ENCODE peak calls at places on chromosome 4, in eight cellular contexts. X is mammary epithelial cell, Q is heart right ventricle, U is fibroblast of the aortic adventitia, D is esophagus muscularis mucosa, F is nephron progenitor cell, N is tibial nerve, A is MM.1S. W is an unnamed sample.
A peak's percentile ranks its signal among the peaks of the same experiment; 100 is the strongest.

GRCh38 chr4:2816401-2816954 is 23.6 kb downstream of the SH3BP2 start:
- DNase-seq in F (no peak), U (no peak), N (no peak), A (no peak), Q (no peak), D (no peak), X (no peak), W (no peak)

GRCh38 chr4:77305766-77306165 is 148.8 kb downstream of the CCNG2 start:
- DNase-seq in N (no peak), A (no peak), Q (no peak), D (no peak), U (no peak), X (no peak), F (no peak), W (no peak)

GRCh38 chr4:96295143-96295763 is 455.4 kb downstream of the PDHA2 start:
- DNase-seq in Q (no peak), N (no peak), D (no peak), U (no peak), F (no peak), X (no peak), A (no peak), W (no peak)

GRCh38 chr4:154545689-154546088 is 4.5 kb downstream of the PLRG1 start:
- DNase-seq in U (no peak), Q (no peak), D (no peak), N (no peak), X (no peak), F (no peak), A (no peak), W (no peak)

GRCh38 chr4:138751290-138751689 is 264.3 kb upstream of the NOCT start:
- DNase-seq in Q (no peak), X (no peak), A (no peak), N (no peak), F (no peak), D (no peak), U (peak; percentile 9), W (no peak)

GRCh38 chr4:187178084-187178483 is 454.4 kb upstream of the FAT1 start:
- DNase-seq in N (no peak), A (no peak), U (no peak), D (no peak), F (no peak), Q (no peak), X (no peak), W (no peak)

GRCh38 chr4:12286351-12286750 is 857.7 kb upstream of the HS3ST1 start:
- DNase-seq in F (no peak), A (no peak), N (no peak), X (no peak), Q (no peak), U (no peak), D (no peak), W (no peak)

GRCh38 chr4:118775405-118775804 is 60.5 kb downstream of the SEC24D start:
- DNase-seq in X (no peak), U (no peak), Q (no peak), A (no peak), F (no peak), N (no peak), D (no peak), W (no peak)

GRCh38 chr4:8818063-8818881 is 53.4 kb downstream of the HMX1 start:
- DNase-seq in Q (no peak), D (peak; percentile 75), X (no peak), F (no peak), N (no peak), U (no peak), A (no peak), W (no peak)

GRCh38 chr4:138911903-138912713 is 103.5 kb upstream of the NOCT start:
- DNase-seq in Q (peak; percentile 18), X (peak; percentile 14), N (no peak), D (no peak), F (no peak), A (no peak), U (no peak), W (no peak)

GRCh38 chr4:186946140-186946539 is 222.5 kb upstream of the FAT1 start:
- DNase-seq in F (no peak), Q (no peak), D (no peak), X (no peak), U (no peak), N (no peak), A (no peak), W (no peak)

GRCh38 chr4:184283659-184284335 is 66.1 kb upstream of the ENPP6 start:
- DNase-seq in U (no peak), D (peak; percentile 62), X (no peak), F (no peak), Q (no peak), N (peak; percentile 2), A (peak; percentile 58), W (no peak)

GRCh38 chr4:84159767-84160166 is 339.3 kb downstream of the NKX6-1 start:
- DNase-seq in U (no peak), F (peak; percentile 44), X (no peak), A (no peak), D (no peak), Q (no peak), N (no peak), W (no peak)
- TF ChIP-seq CTCF in U (peak; percentile 24), F (peak; percentile 41), X (peak; percentile 34), A (no peak), D (peak; percentile 51), Q (no peak), N (no peak), W (no peak)

GRCh38 chr4:145865274-145865941 is 73.2 kb downstream of the ZNF827 start:
- DNase-seq in U (no peak), A (no peak), N (no peak), Q (no peak), F (no peak), X (no peak), D (no peak), W (no peak)

GRCh38 chr4:145870155-145871020 is 68.2 kb downstream of the ZNF827 start:
- DNase-seq in F (no peak), Q (no peak), D (no peak), N (no peak), X (peak; percentile 18), U (no peak), A (peak; percentile 74), W (no peak)

GRCh38 chr4:145867416-145867815 is 71.2 kb downstream of the ZNF827 start:
- DNase-seq in D (no peak), A (no peak), Q (no peak), X (no peak), F (no peak), U (no peak), N (no peak), W (no peak)

GRCh38 chr4:145871209-145871608 is 67.4 kb downstream of the ZNF827 start:
- DNase-seq in N (no peak), D (no peak), Q (no peak), F (no peak), U (no peak), A (no peak), X (no peak), W (no peak)

GRCh38 chr4:145868637-145869409 is 69.8 kb downstream of the ZNF827 start:
- DNase-seq in X (no peak), F (no peak), D (no peak), N (no peak), Q (no peak), U (peak; percentile 28), A (peak; percentile 73), W (no peak)
- TF ChIP-seq CTCF in X (no peak), F (no peak), D (no peak), N (no peak), Q (no peak), U (peak; percentile 16), A (peak; percentile 8), W (no peak)

GRCh38 chr4:98113005-98113404 is 30.3 kb downstream of the STPG2 start:
- DNase-seq in F (peak; percentile 15), N (no peak), A (peak; percentile 14), Q (no peak), X (peak; percentile 17), D (no peak), U (peak; percentile 34), W (peak; percentile 16)
- TF ChIP-seq CTCF in F (no peak), N (no peak), A (no peak), Q (peak; percentile 32), X (peak; percentile 56), D (no peak), U (peak; percentile 23), W (no peak)

DNA sequence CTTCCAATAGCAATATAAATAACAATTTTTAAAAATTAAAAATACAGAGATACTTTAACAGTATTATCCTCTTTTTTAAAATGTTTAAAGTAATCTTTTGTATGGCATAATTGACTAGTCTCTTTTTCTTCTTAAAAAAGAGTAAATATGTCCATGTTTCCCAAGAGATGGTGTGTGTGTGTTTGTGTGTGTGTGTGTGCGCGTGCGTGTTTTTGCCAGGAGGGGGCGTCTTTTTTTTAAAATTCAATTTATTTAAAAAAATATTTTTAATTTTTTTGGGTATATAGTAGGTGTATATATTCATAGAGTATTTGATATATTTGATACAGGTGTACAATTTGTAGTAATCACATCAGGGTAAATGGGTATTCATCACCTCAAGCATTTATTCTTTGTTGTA is 1073.7 kb downstream of the PCDH7 start:
- DNase-seq in Q (no peak), X (no peak), F (no peak), U (no peak), D (no peak), N (no peak), A (no peak), W (no peak)
- TF ChIP-seq CTCF in Q (no peak), X (peak; percentile 36), F (peak; percentile 33), U (peak; percentile 38), D (no peak), N (no peak), A (no peak), W (no peak)